ENCODE peak calls at places on chromosomes 6 and 20, in eight cellular contexts. G, K, U, T, M, R, Z and L are unnamed samples.

GRCh38 chr6:52640170-52640569 is 30.7 kb upstream of the TMEM14A start:
- DNase-seq in G (no peak), K (no peak), U (no peak), T (peak), M (no peak), R (no peak), Z (peak), L (no peak)

GRCh38 chr6:17519120-17519519 is 81.0 kb upstream of the FAM8A1 start:
- DNase-seq in G (peak), K (no peak), U (no peak), T (no peak), M (no peak), R (no peak), Z (no peak), L (no peak)

GRCh38 chr20:50292324-50293243 is 102.0 kb downstream of the CEBPB start:
- DNase-seq in G (no peak), K (peak), U (no peak), T (peak), M (peak), R (no peak), Z (peak), L (no peak)

GRCh38 chr6:814378-815347 is 121.7 kb upstream of the EXOC2 start:
- DNase-seq in G (no peak), K (no peak), U (peak), T (no peak), M (no peak), R (no peak), Z (no peak), L (no peak)

GRCh38 chr6:84052883-84053241 is 19.3 kb downstream of the MRAP2 start:
- DNase-seq in G (no peak), K (no peak), U (no peak), T (no peak), M (no peak), R (no peak), Z (no peak), L (no peak)

GRCh38 chr6:129490551-129491245 is 219.3 kb downstream of the ARHGAP18 start:
- DNase-seq in G (peak), K (peak), U (peak), T (peak), M (no peak), R (no peak), Z (no peak), L (peak)

GRCh38 chr6:41120058-41120457 is 34.1 kb downstream of the TREML1 start:
- DNase-seq in G (peak), K (no peak), U (no peak), T (no peak), M (no peak), R (no peak), Z (no peak), L (no peak)

GRCh38 chr6:69179681-69180080 is 544.6 kb downstream of the ADGRB3 start:
- DNase-seq in G (peak), K (peak), U (no peak), T (peak), M (no peak), R (no peak), Z (no peak), L (no peak)

GRCh38 chr20:63957004-63957689 is 931 bp upstream of the UCKL1 start:
- DNase-seq in G (peak), K (peak), U (peak), T (peak), M (no peak), R (peak), Z (no peak), L (peak)

GRCh38 chr20:11001767-11002540 is 328.2 kb upstream of the JAG1 start:
- DNase-seq in G (peak), K (peak), U (no peak), T (peak), M (no peak), R (no peak), Z (no peak), L (no peak)

GRCh38 chr6:166333172-166333995 is 9.0 kb downstream of the SFT2D1 start:
- DNase-seq in G (no peak), K (no peak), U (peak), T (no peak), M (no peak), R (no peak), Z (no peak), L (peak)

GRCh38 chr6:110217255-110217654 is 37.0 kb downstream of the CDC40 start:
- DNase-seq in G (peak), K (peak), U (no peak), T (peak), M (no peak), R (no peak), Z (no peak), L (no peak)

GRCh38 chr6:32882879-32883250 is 28.9 kb downstream of the PSMB9 start:
- DNase-seq in G (peak), K (peak), U (no peak), T (peak), M (no peak), R (no peak), Z (no peak), L (no peak)

GRCh38 chr6:26216015-26216885 is 129.0 kb downstream of the HFE start:
- DNase-seq in G (peak), K (peak), U (peak), T (peak), M (peak), R (peak), Z (peak), L (peak)

GRCh38 chr6:158568549-158568948 is 8.7 kb downstream of the TMEM181 start:
- DNase-seq in G (no peak), K (peak), U (no peak), T (no peak), M (no peak), R (no peak), Z (no peak), L (no peak)

GRCh38 chr6:10359581-10359980 is 55.3 kb downstream of the TFAP2A start:
- DNase-seq in G (no peak), K (no peak), U (no peak), T (no peak), M (no peak), R (no peak), Z (no peak), L (no peak)

GRCh38 chr20:16415079-16415478 is 158.2 kb downstream of the KIF16B start:
- DNase-seq in G (peak), K (no peak), U (no peak), T (peak), M (no peak), R (no peak), Z (no peak), L (no peak)

GRCh38 chr6:157405986-157406385 is 25.0 kb downstream of the ZDHHC14 start:
- DNase-seq in G (peak), K (peak), U (no peak), T (peak), M (no peak), R (no peak), Z (no peak), L (no peak)

GRCh38 chr20:25039697-25040437 is 18.1 kb downstream of the ACSS1 start:
- DNase-seq in G (no peak), K (peak), U (no peak), T (peak), M (peak), R (no peak), Z (peak), L (no peak)

GRCh38 chr6:17012421-17013225 is 89.2 kb upstream of the STMND1 start:
- DNase-seq in G (peak), K (peak), U (no peak), T (peak), M (peak), R (no peak), Z (no peak), L (no peak)

GRCh38 chr6:37314803-37315515 is 38.8 kb upstream of the RNF8 start:
- DNase-seq in G (peak), K (peak), U (no peak), T (peak), M (no peak), R (peak), Z (no peak), L (peak)

GRCh38 chr6:95133578-95133977 is 443.8 kb upstream of the MANEA start:
- DNase-seq in G (peak), K (peak), U (no peak), T (no peak), M (no peak), R (no peak), Z (no peak), L (peak)

GRCh38 chr6:14881399-14881798 is 364.5 kb upstream of the JARID2 start:
- DNase-seq in G (no peak), K (peak), U (no peak), T (peak), M (no peak), R (no peak), Z (no peak), L (no peak)

GRCh38 chr6:89411019-89411268 is 1.1 kb downstream of the RRAGD start:
- DNase-seq in G (no peak), K (peak), U (no peak), T (no peak), M (peak), R (peak), Z (peak), L (peak)

GRCh38 chr6:18431581-18431980 is 44.4 kb downstream of the RNF144B start:
- DNase-seq in G (peak), K (peak), U (no peak), T (no peak), M (no peak), R (no peak), Z (no peak), L (no peak)

GRCh38 chr6:111855775-111856174 is 17.5 kb downstream of the FYN start:
- DNase-seq in G (no peak), K (no peak), U (no peak), T (no peak), M (no peak), R (no peak), Z (no peak), L (no peak)

GRCh38 chr6:3786131-3786530 is 34.6 kb upstream of the PXDC1 start:
- DNase-seq in G (no peak), K (no peak), U (no peak), T (peak), M (no peak), R (no peak), Z (no peak), L (no peak)

GRCh38 chr20:35558981-35559693 is 17.3 kb downstream of the ERGIC3 start:
- DNase-seq in G (no peak), K (no peak), U (no peak), T (no peak), M (no peak), R (no peak), Z (no peak), L (no peak)

GRCh38 chr6:1436334-1437306 is 47.2 kb downstream of the FOXF2 start:
- DNase-seq in G (peak), K (peak), U (peak), T (peak), M (no peak), R (peak), Z (peak), L (peak)